ENCODE peak calls at places on chromosomes 13 and 19, in four cellular contexts. V is esophagus squamous epithelium; R is NCI-H1436; Q is stimulated activated CD4-positive, alpha-beta T cell treated with anti-CD3 and anti-CD28 coated beads, Interleukin-1b, Interleukin-23, amount 100 ng/mL, for 24 hours. E is an unnamed sample.

GRCh38 chr13:23771966-23772365 is 117.2 kb downstream of the MIPEP start:
- DNase-seq in R (no peak), Q (no peak), V (no peak), E (no peak)

GRCh38 chr13:113116206-113116800 is 6.3 kb upstream of the F10 start:
- DNase-seq in R (no peak), V (no peak), Q (no peak), E (no peak)

GRCh38 chr13:76210262-76210661 is 574.1 kb downstream of the LMO7 start:
- DNase-seq in V (no peak), Q (no peak), R (no peak), E (no peak)

GRCh38 chr13:100275746-100276145 is 186.9 kb downstream of the PCCA start:
- DNase-seq in V (no peak), Q (no peak), R (no peak), E (no peak)

GRCh38 chr13:29523199-29523931 is 72.1 kb downstream of the SLC7A1 start:
- DNase-seq in R (no peak), V (no peak), Q (no peak), E (no peak)

GRCh38 chr19:18955042-18955441 is 14.0 kb upstream of the HOMER3 start:
- DNase-seq in R (no peak), V (no peak), Q (no peak), E (no peak)

GRCh38 chr19:40756502-40757110 is 5.6 kb downstream of the SNRPA start:
- DNase-seq in V (no peak), Q (no peak), R (no peak), E (no peak)

GRCh38 chr13:45209229-45209628 is 8.4 kb upstream of the KCTD4 start:
- DNase-seq in Q (no peak), R (no peak), V (no peak), E (no peak)

GRCh38 chr19:2791876-2792275 is 6.6 kb downstream of the THOP1 start:
- DNase-seq in V (no peak), Q (no peak), R (no peak), E (no peak)

GRCh38 chr19:52188822-52189744 is 769 bp upstream of the PPP2R1A start:
- DNase-seq in R (no peak), V (peak), Q (peak), E (no peak)

GRCh38 chr13:21124853-21125252 is 51.5 kb downstream of the SKA3 start:
- DNase-seq in R (peak), Q (no peak), V (no peak), E (no peak)

GRCh38 chr13:59700281-59700680 is 463.4 kb downstream of the DIAPH3 start:
- DNase-seq in Q (no peak), R (no peak), V (no peak), E (no peak)

GRCh38 chr13:37029617-37030016 is 29.0 kb downstream of the EXOSC8 start:
- DNase-seq in V (no peak), Q (no peak), R (no peak), E (no peak)

GRCh38 chr19:48635263-48635965 is 1.8 kb downstream of the DBP start:
- DNase-seq in V (no peak), Q (peak), R (peak), E (no peak)

GRCh38 chr13:40059540-40060232 is 404.2 kb downstream of the COG6 start:
- DNase-seq in V (no peak), Q (no peak), R (no peak), E (no peak)